ENCODE peak calls at places on chromosome 9, in six cellular contexts. One of them, this sample, is unnamed.

GRCh38 chr9:20513126-20513913 is 109.0 kb downstream of the MLLT3 start:
- DNase-seq in H1: no peak
- DNase-seq in GM23338: no peak
- DNase-seq in GM12892: no peak
- DNase-seq in HepG2: no peak
- DNase-seq in stomach: no peak
- DNase-seq in this sample: no peak

GRCh38 chr9:120434532-120434931 is 145.4 kb downstream of the CDK5RAP2 start:
- DNase-seq in stomach: no peak
- DNase-seq in HepG2: no peak
- DNase-seq in GM23338: no peak
- DNase-seq in GM12892: no peak
- DNase-seq in H1: no peak
- DNase-seq in this sample: no peak

GRCh38 chr9:72942451-72942850 is 10.4 kb downstream of the ALDH1A1 start:
- DNase-seq in stomach: no peak
- DNase-seq in HepG2: no peak
- DNase-seq in GM23338: no peak
- DNase-seq in H1: no peak
- DNase-seq in GM12892: no peak
- DNase-seq in this sample: no peak

GRCh38 chr9:33403941-33404781 is 1.8 kb upstream of the AQP7 start:
- DNase-seq in HepG2: no peak
- DNase-seq in GM23338: no peak
- DNase-seq in H1: no peak
- DNase-seq in GM12892: no peak
- DNase-seq in stomach: no peak
- DNase-seq in this sample: no peak

GRCh38 chr9:117705386-117705785 is 1.2 kb downstream of the TLR4 start:
- DNase-seq in H1: no peak
- DNase-seq in GM23338: no peak
- DNase-seq in HepG2: no peak
- DNase-seq in stomach: no peak
- DNase-seq in GM12892: no peak
- DNase-seq in this sample: no peak

GRCh38 chr9:16460711-16461110 is 409.8 kb downstream of the BNC2 start:
- DNase-seq in H1: no peak
- DNase-seq in stomach: no peak
- DNase-seq in GM23338: no peak
- DNase-seq in GM12892: no peak
- DNase-seq in HepG2: no peak
- DNase-seq in this sample: no peak

GRCh38 chr9:118575341-118576070 is 793.7 kb downstream of the BRINP1 start:
- DNase-seq in GM23338: no peak
- DNase-seq in GM12892: no peak
- DNase-seq in H1: no peak
- DNase-seq in HepG2: no peak
- DNase-seq in stomach: no peak
- DNase-seq in this sample: no peak

GRCh38 chr9:97572196-97572891 is 60.8 kb downstream of the TSTD2 start:
- DNase-seq in GM12892: no peak
- DNase-seq in H1: peak; percentile 19
- DNase-seq in stomach: no peak
- DNase-seq in GM23338: no peak
- DNase-seq in HepG2: no peak
- DNase-seq in this sample: no peak

GRCh38 chr9:74824654-74825053 is 63.1 kb downstream of the TRPM6 start:
- DNase-seq in HepG2: no peak
- DNase-seq in GM12892: no peak
- DNase-seq in stomach: no peak
- DNase-seq in H1: no peak
- DNase-seq in GM23338: no peak
- DNase-seq in this sample: peak; percentile 72

DNA sequence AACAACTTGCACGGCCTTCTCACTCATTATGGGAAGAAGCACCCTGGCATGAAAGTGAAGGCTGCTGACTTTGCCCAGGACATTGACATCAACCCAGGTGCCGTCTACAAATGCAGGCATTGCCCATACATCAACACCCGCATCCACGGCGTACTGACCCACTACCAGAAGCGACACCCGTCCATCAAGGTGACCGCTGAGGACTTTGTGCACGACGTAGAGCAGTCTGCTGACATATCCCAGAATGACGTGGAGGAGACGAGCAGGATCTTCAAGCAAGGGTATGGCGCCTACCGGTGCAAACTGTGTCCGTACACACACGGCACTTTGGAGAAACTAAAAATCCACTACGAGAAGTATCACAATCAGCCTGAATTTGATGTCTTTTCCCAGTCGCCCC is 65.4 kb downstream of the ZNF462 start:
- DNase-seq in stomach: no peak
- DNase-seq in HepG2: no peak
- DNase-seq in H1: no peak
- DNase-seq in GM12892: no peak
- DNase-seq in GM23338: no peak
- DNase-seq in this sample: no peak
- TF ChIP-seq POLR2AphosphoS5 in stomach: no peak
- TF ChIP-seq POLR2AphosphoS5 in HepG2: no peak
- TF ChIP-seq POLR2AphosphoS5 in H1: no peak
- TF ChIP-seq POLR2AphosphoS5 in GM12892: no peak
- TF ChIP-seq POLR2AphosphoS5 in GM23338: no peak
- TF ChIP-seq POLR2AphosphoS5 in this sample: no peak

GRCh38 chr9:130894546-130894945 is 2.1 kb downstream of the QRFP start:
- DNase-seq in GM12892: no peak
- DNase-seq in H1: no peak
- DNase-seq in GM23338: no peak
- DNase-seq in stomach: no peak
- DNase-seq in HepG2: no peak
- DNase-seq in this sample: no peak

GRCh38 chr9:130895038-130895437 is 1.6 kb downstream of the QRFP start:
- DNase-seq in stomach: no peak
- DNase-seq in GM12892: no peak
- DNase-seq in HepG2: no peak
- DNase-seq in H1: no peak
- DNase-seq in GM23338: no peak
- DNase-seq in this sample: no peak

GRCh38 chr9:130891699-130892502 is 4.7 kb downstream of the QRFP start:
- DNase-seq in GM23338: no peak
- DNase-seq in HepG2: no peak
- DNase-seq in stomach: no peak
- DNase-seq in H1: no peak
- DNase-seq in GM12892: no peak
- DNase-seq in this sample: no peak

GRCh38 chr9:130892503-130893249 is 3.9 kb downstream of the QRFP start:
- DNase-seq in H1: no peak
- DNase-seq in HepG2: no peak
- DNase-seq in GM12892: no peak
- DNase-seq in stomach: no peak
- DNase-seq in GM23338: no peak
- DNase-seq in this sample: no peak

GRCh38 chr9:130893250-130894101 is 3.1 kb downstream of the QRFP start:
- DNase-seq in GM12892: no peak
- DNase-seq in HepG2: no peak
- DNase-seq in GM23338: no peak
- DNase-seq in H1: no peak
- DNase-seq in stomach: peak; percentile 40
- DNase-seq in this sample: peak; percentile 48
- TF ChIP-seq POLR2AphosphoS5 in GM12892: no peak
- TF ChIP-seq POLR2AphosphoS5 in HepG2: no peak
- TF ChIP-seq POLR2AphosphoS5 in GM23338: no peak
- TF ChIP-seq POLR2AphosphoS5 in H1: no peak
- TF ChIP-seq POLR2AphosphoS5 in stomach: peak; percentile 52
- TF ChIP-seq POLR2AphosphoS5 in this sample: no peak

GRCh38 chr9:77769246-77769645 is 121.1 kb upstream of the GNA14 start:
- DNase-seq in stomach: no peak
- DNase-seq in H1: no peak
- DNase-seq in GM23338: no peak
- DNase-seq in GM12892: no peak
- DNase-seq in HepG2: no peak
- DNase-seq in this sample: no peak
- TF ChIP-seq POLR2AphosphoS5 in stomach: no peak
- TF ChIP-seq POLR2AphosphoS5 in H1: no peak
- TF ChIP-seq POLR2AphosphoS5 in GM23338: no peak
- TF ChIP-seq POLR2AphosphoS5 in GM12892: no peak
- TF ChIP-seq POLR2AphosphoS5 in HepG2: no peak
- TF ChIP-seq POLR2AphosphoS5 in this sample: no peak

GRCh38 chr9:37037137-37037743 is 3.2 kb upstream of the PAX5 start:
- DNase-seq in stomach: no peak
- DNase-seq in GM12892: peak; percentile 31
- DNase-seq in H1: no peak
- DNase-seq in GM23338: peak; percentile 71
- DNase-seq in HepG2: no peak
- DNase-seq in this sample: no peak
- TF ChIP-seq POLR2AphosphoS5 in stomach: no peak
- TF ChIP-seq POLR2AphosphoS5 in GM12892: no peak
- TF ChIP-seq POLR2AphosphoS5 in H1: no peak
- TF ChIP-seq POLR2AphosphoS5 in GM23338: no peak
- TF ChIP-seq POLR2AphosphoS5 in HepG2: no peak
- TF ChIP-seq POLR2AphosphoS5 in this sample: no peak

DNA sequence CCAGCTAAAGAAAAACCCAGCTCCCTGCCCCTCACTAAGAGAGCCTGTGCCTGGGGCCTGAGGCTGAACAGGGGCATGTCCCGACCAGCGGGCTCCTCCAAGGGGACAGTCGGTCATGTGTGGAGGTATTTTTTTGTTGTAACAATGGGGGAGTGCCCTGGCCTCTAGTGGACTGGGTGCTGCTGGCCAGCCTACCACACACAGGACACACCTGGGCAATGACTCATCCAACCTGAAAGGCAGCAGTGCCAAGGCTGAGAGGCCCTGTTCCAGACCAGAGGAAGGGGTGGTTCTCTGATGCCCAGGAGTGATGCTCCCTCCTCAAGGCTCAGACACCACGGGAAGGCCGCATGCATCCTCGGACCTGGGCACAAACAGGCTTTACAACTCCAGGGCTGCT is 181.5 kb downstream of the OLFM1 start:
- DNase-seq in GM23338: no peak
- DNase-seq in stomach: no peak
- DNase-seq in HepG2: no peak
- DNase-seq in GM12892: no peak
- DNase-seq in H1: no peak
- DNase-seq in this sample: no peak
- TF ChIP-seq POLR2AphosphoS5 in GM23338: no peak
- TF ChIP-seq POLR2AphosphoS5 in stomach: no peak
- TF ChIP-seq POLR2AphosphoS5 in HepG2: no peak
- TF ChIP-seq POLR2AphosphoS5 in GM12892: no peak
- TF ChIP-seq POLR2AphosphoS5 in H1: no peak
- TF ChIP-seq POLR2AphosphoS5 in this sample: no peak

This sample was measured in transverse colon.